ENCODE peak calls at places on chromosomes 16 and 17, in six cellular contexts. M, E, B, R, X and H are unnamed samples.

GRCh38 chr16:86033016-86033474 is 134.1 kb downstream of the IRF8 start:
- DNase-seq in M (no peak), E (no peak), B (no peak), R (no peak), X (no peak), H (no peak)

GRCh38 chr16:79751785-79752184 is 151.2 kb upstream of the MAF start:
- DNase-seq in M (no peak), E (no peak), B (no peak), R (no peak), X (peak; percentile 41), H (no peak)

GRCh38 chr17:74272731-74273201 is 1.3 kb upstream of the DNAI2 start:
- DNase-seq in M (no peak), E (no peak), B (no peak), R (no peak), X (no peak), H (no peak)

GRCh38 chr17:33945641-33946546 is 309.2 kb upstream of the CCL2 start:
- DNase-seq in M (no peak), E (no peak), B (no peak), R (no peak), X (no peak), H (no peak)

GRCh38 chr17:78127888-78128615 is 503 bp downstream of the TMC6 start:
- DNase-seq in M (no peak), E (no peak), B (no peak), R (no peak), X (no peak), H (no peak)

GRCh38 chr16:2095918-2096582 is 39.6 kb downstream of the PKD1 start:
- DNase-seq in M (no peak), E (no peak), B (no peak), R (no peak), X (no peak), H (no peak)

GRCh38 chr17:44760474-44761308 is 1.9 kb downstream of the ADAM11 start:
- DNase-seq in M (no peak), E (no peak), B (no peak), R (no peak), X (no peak), H (no peak)

GRCh38 chr16:28277537-28278388 is 14.6 kb upstream of the SBK1 start:
- DNase-seq in M (peak; percentile 88), E (peak; percentile 88), B (peak; percentile 75), R (peak; percentile 69), X (peak; percentile 20), H (peak; percentile 75)

GRCh38 chr16:88636488-88637265 is 1.7 kb upstream of the IL17C start:
- DNase-seq in M (no peak), E (no peak), B (no peak), R (no peak), X (no peak), H (no peak)

GRCh38 chr17:28174352-28175046 is 132.0 kb downstream of the NLK start:
- DNase-seq in M (no peak), E (no peak), B (no peak), R (no peak), X (peak; percentile 26), H (no peak)

GRCh38 chr17:4719684-4720221 is 9.3 kb downstream of the ARRB2 start:
- DNase-seq in M (no peak), E (peak; percentile 41), B (no peak), R (no peak), X (no peak), H (no peak)